ENCODE peak calls at places on chromosomes 2 and 18, in six cellular contexts. One of them, this sample, is unnamed.

GRCh38 chr2:151771599-151772358 is 37.5 kb upstream of the NEB start:
- DNase-seq in GM06990: peak; percentile 75
- DNase-seq in SJSA1: no peak
- DNase-seq in IMR-90: peak; percentile 94
- DNase-seq in ovary: no peak
- DNase-seq in Peyer's patch: peak; percentile 83
- DNase-seq in this sample: no peak

GRCh38 chr2:226514895-226515294 is 284.7 kb downstream of the IRS1 start:
- DNase-seq in GM06990: no peak
- DNase-seq in SJSA1: peak; percentile 57
- DNase-seq in IMR-90: peak; percentile 40
- DNase-seq in ovary: no peak
- DNase-seq in Peyer's patch: no peak
- DNase-seq in this sample: no peak

GRCh38 chr2:161418715-161419337 is 2.7 kb downstream of the TBR1 start:
- DNase-seq in GM06990: peak; percentile 33
- DNase-seq in SJSA1: no peak
- DNase-seq in IMR-90: peak; percentile 10
- DNase-seq in ovary: no peak
- DNase-seq in Peyer's patch: no peak
- DNase-seq in this sample: peak; percentile 82

GRCh38 chr2:68920481-68921170 is 32.1 kb downstream of the GKN2 start:
- DNase-seq in GM06990: no peak
- DNase-seq in SJSA1: no peak
- DNase-seq in IMR-90: no peak
- DNase-seq in ovary: no peak
- DNase-seq in Peyer's patch: no peak
- DNase-seq in this sample: no peak

GRCh38 chr2:211724933-211725332 is 813.7 kb downstream of the ERBB4 start:
- DNase-seq in GM06990: no peak
- DNase-seq in SJSA1: no peak
- DNase-seq in IMR-90: no peak
- DNase-seq in ovary: no peak
- DNase-seq in Peyer's patch: no peak
- DNase-seq in this sample: no peak

GRCh38 chr2:194301946-194302345 is 1355.1 kb upstream of the SLC39A10 start:
- DNase-seq in GM06990: no peak
- DNase-seq in SJSA1: no peak
- DNase-seq in IMR-90: no peak
- DNase-seq in ovary: no peak
- DNase-seq in Peyer's patch: no peak
- DNase-seq in this sample: no peak

GRCh38 chr2:222518570-222519381 is 94.4 kb downstream of the SGPP2 start:
- DNase-seq in GM06990: no peak
- DNase-seq in SJSA1: no peak
- DNase-seq in IMR-90: no peak
- DNase-seq in ovary: no peak
- DNase-seq in Peyer's patch: no peak
- DNase-seq in this sample: peak; percentile 26

GRCh38 chr2:84959494-84960156 is 11.3 kb upstream of the KCMF1 start:
- DNase-seq in GM06990: no peak
- DNase-seq in SJSA1: peak; percentile 88
- DNase-seq in IMR-90: peak; percentile 64
- DNase-seq in ovary: no peak
- DNase-seq in Peyer's patch: no peak
- DNase-seq in this sample: peak; percentile 55

GRCh38 chr2:195543063-195543462 is 114.0 kb upstream of the SLC39A10 start:
- DNase-seq in GM06990: no peak
- DNase-seq in SJSA1: no peak
- DNase-seq in IMR-90: no peak
- DNase-seq in ovary: no peak
- DNase-seq in Peyer's patch: no peak
- DNase-seq in this sample: no peak

GRCh38 chr2:189249171-189249570 is 69.6 kb upstream of the COL5A2 start:
- DNase-seq in GM06990: no peak
- DNase-seq in SJSA1: no peak
- DNase-seq in IMR-90: peak; percentile 85
- DNase-seq in ovary: no peak
- DNase-seq in Peyer's patch: no peak
- DNase-seq in this sample: no peak

GRCh38 chr2:156182132-156182531 is 150.4 kb downstream of the NR4A2 start:
- DNase-seq in GM06990: no peak
- DNase-seq in SJSA1: no peak
- DNase-seq in IMR-90: no peak
- DNase-seq in ovary: no peak
- DNase-seq in Peyer's patch: no peak
- DNase-seq in this sample: no peak
- H3K4me3 ChIP-seq in GM06990: no peak overlapping the region
- H3K4me3 ChIP-seq in SJSA1: no peak overlapping the region
- H3K4me3 ChIP-seq in IMR-90: no peak overlapping the region
- H3K4me3 ChIP-seq in ovary: no peak overlapping the region
- H3K4me3 ChIP-seq in Peyer's patch: no peak overlapping the region
- H3K4me3 ChIP-seq in this sample: no peak overlapping the region

GRCh38 chr2:132754392-132754791 is 84.4 kb upstream of the LYPD1 start:
- DNase-seq in GM06990: no peak
- DNase-seq in SJSA1: no peak
- DNase-seq in IMR-90: no peak
- DNase-seq in ovary: no peak
- DNase-seq in Peyer's patch: no peak
- DNase-seq in this sample: no peak
- H3K27me3 ChIP-seq in GM06990: no peaks in the 10 kb centered on the region
- H3K27me3 ChIP-seq in SJSA1: no peaks in the 10 kb centered on the region
- H3K27me3 ChIP-seq in IMR-90: no peaks in the 10 kb centered on the region
- H3K27me3 ChIP-seq in ovary: no peaks in the 10 kb centered on the region
- H3K27me3 ChIP-seq in Peyer's patch: no peaks in the 10 kb centered on the region
- H3K27me3 ChIP-seq in this sample: no peaks in the 10 kb centered on the region

GRCh38 chr2:231643494-231643888 is 50.8 kb downstream of the TEX44 start:
- DNase-seq in GM06990: no peak
- DNase-seq in SJSA1: no peak
- DNase-seq in IMR-90: no peak
- DNase-seq in ovary: no peak
- DNase-seq in Peyer's patch: no peak
- DNase-seq in this sample: no peak

GRCh38 chr2:231640646-231641111 is 48.0 kb downstream of the TEX44 start:
- DNase-seq in GM06990: no peak
- DNase-seq in SJSA1: no peak
- DNase-seq in IMR-90: no peak
- DNase-seq in ovary: no peak
- DNase-seq in Peyer's patch: no peak
- DNase-seq in this sample: peak; percentile 31

GRCh38 chr2:231644426-231644825 is 51.8 kb downstream of the TEX44 start:
- DNase-seq in GM06990: no peak
- DNase-seq in SJSA1: no peak
- DNase-seq in IMR-90: no peak
- DNase-seq in ovary: no peak
- DNase-seq in Peyer's patch: no peak
- DNase-seq in this sample: peak; percentile 43

GRCh38 chr2:231640229-231640628 is 47.6 kb downstream of the TEX44 start:
- DNase-seq in GM06990: no peak
- DNase-seq in SJSA1: peak; percentile 74
- DNase-seq in IMR-90: no peak
- DNase-seq in ovary: no peak
- DNase-seq in Peyer's patch: no peak
- DNase-seq in this sample: no peak

DNA sequence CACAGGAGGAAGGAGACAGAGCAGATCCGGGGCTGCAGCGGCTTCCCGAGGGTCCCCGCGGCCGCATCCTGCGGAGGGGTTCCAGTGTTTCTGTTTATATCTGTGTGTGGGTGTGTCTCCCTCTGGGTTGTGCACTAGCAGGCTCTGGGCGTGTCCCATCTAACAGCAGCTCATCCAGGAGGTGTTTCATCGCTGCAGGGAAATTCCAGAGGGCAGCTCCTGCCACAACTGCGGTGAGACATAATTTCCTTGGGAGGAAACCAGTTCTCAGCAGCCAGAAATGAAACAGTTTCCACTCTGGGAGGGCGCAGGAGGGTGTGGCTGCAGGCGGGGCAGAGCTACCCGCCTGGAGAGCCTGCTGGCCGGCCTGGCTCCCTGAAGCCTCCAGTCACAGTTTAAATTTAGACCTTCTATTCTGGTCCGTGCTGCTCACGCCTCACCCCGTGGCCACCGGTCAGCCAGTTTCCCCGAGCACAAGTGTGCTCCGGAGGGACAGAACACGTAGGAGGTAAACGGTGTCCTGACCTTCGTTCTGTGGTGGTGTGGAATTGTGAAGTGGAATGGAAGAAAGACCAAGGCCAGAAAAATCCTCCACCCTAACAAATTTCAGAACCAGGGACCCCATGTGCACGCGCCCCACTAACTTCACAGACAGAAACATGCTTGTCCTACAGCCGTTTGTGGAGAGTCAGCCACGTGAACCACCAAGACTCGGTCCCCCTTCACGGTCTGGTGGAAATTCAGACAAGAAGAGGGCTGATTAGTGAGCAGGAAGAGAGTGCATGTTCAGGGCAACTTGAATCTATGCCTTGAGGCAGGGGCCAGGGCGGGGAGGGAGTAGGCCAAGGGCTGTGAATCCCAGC is 50.2 kb downstream of the TEX44 start:
- DNase-seq in GM06990: peak; percentile 62
- DNase-seq in SJSA1: peak; percentile 97
- DNase-seq in IMR-90: peak; percentile 94
- DNase-seq in ovary: peak; percentile 75
- DNase-seq in Peyer's patch: peak; percentile 33
- DNase-seq in this sample: peak; percentile 68
- H3K4me3 ChIP-seq in GM06990: peak overlapping the region; percentile 52
- H3K4me3 ChIP-seq in SJSA1: no peak overlapping the region
- H3K4me3 ChIP-seq in IMR-90: no peak overlapping the region
- H3K4me3 ChIP-seq in ovary: peak overlapping the region; percentile 14
- H3K4me3 ChIP-seq in Peyer's patch: peak overlapping the region; percentile 3
- H3K4me3 ChIP-seq in this sample: no peak overlapping the region

GRCh38 chr2:70833246-70833645 is 2.4 kb downstream of the CD207 start:
- DNase-seq in GM06990: no peak
- DNase-seq in SJSA1: no peak
- DNase-seq in IMR-90: no peak
- DNase-seq in ovary: no peak
- DNase-seq in Peyer's patch: no peak
- DNase-seq in this sample: no peak

GRCh38 chr2:70834881-70835280 is 735 bp downstream of the CD207 start:
- DNase-seq in GM06990: no peak
- DNase-seq in SJSA1: no peak
- DNase-seq in IMR-90: no peak
- DNase-seq in ovary: no peak
- DNase-seq in Peyer's patch: no peak
- DNase-seq in this sample: no peak

GRCh38 chr2:70835643-70836042 is at the start of gene CD207:
- DNase-seq in GM06990: no peak
- DNase-seq in SJSA1: no peak
- DNase-seq in IMR-90: no peak
- DNase-seq in ovary: no peak
- DNase-seq in Peyer's patch: no peak
- DNase-seq in this sample: no peak

GRCh38 chr2:70831861-70832260 is 3.8 kb downstream of the CD207 start:
- DNase-seq in GM06990: no peak
- DNase-seq in SJSA1: no peak
- DNase-seq in IMR-90: no peak
- DNase-seq in ovary: no peak
- DNase-seq in Peyer's patch: no peak
- DNase-seq in this sample: no peak

GRCh38 chr2:70834106-70834505 is 1.5 kb downstream of the CD207 start:
- DNase-seq in GM06990: no peak
- DNase-seq in SJSA1: no peak
- DNase-seq in IMR-90: no peak
- DNase-seq in ovary: no peak
- DNase-seq in Peyer's patch: no peak
- DNase-seq in this sample: no peak
- H3K27me3 ChIP-seq in GM06990: peaks cover 2% of the 10 kb centered on the region
- H3K27me3 ChIP-seq in SJSA1: no peaks in the 10 kb centered on the region
- H3K27me3 ChIP-seq in IMR-90: peaks cover 12% of the 10 kb centered on the region
- H3K27me3 ChIP-seq in ovary: no peaks in the 10 kb centered on the region
- H3K27me3 ChIP-seq in Peyer's patch: no peaks in the 10 kb centered on the region
- H3K27me3 ChIP-seq in this sample: peaks cover 2% of the 10 kb centered on the region

GRCh38 chr18:79400591-79401381 is 5.1 kb downstream of the NFATC1 start:
- DNase-seq in GM06990: no peak
- DNase-seq in SJSA1: no peak
- DNase-seq in IMR-90: no peak
- DNase-seq in ovary: no peak
- DNase-seq in Peyer's patch: peak; percentile 65
- DNase-seq in this sample: peak; percentile 96
- H3K4me3 ChIP-seq in GM06990: peak overlapping the region; percentile 54
- H3K4me3 ChIP-seq in SJSA1: peak overlapping the region; percentile 52
- H3K4me3 ChIP-seq in IMR-90: peak overlapping the region; percentile 86
- H3K4me3 ChIP-seq in ovary: peak overlapping the region; percentile 84
- H3K4me3 ChIP-seq in Peyer's patch: peak overlapping the region; percentile 97
- H3K4me3 ChIP-seq in this sample: peak overlapping the region; percentile 68

GRCh38 chr2:216696751-216697560 is 1.6 kb upstream of the IGFBP5 start:
- DNase-seq in GM06990: no peak
- DNase-seq in SJSA1: peak; percentile 31
- DNase-seq in IMR-90: peak; percentile 71
- DNase-seq in ovary: peak; percentile 20
- DNase-seq in Peyer's patch: no peak
- DNase-seq in this sample: no peak

GRCh38 chr2:216698291-216698690 is 2.9 kb upstream of the IGFBP5 start:
- DNase-seq in GM06990: no peak
- DNase-seq in SJSA1: no peak
- DNase-seq in IMR-90: no peak
- DNase-seq in ovary: no peak
- DNase-seq in Peyer's patch: no peak
- DNase-seq in this sample: no peak

GRCh38 chr2:216694826-216695217 is 527 bp downstream of the IGFBP5 start:
- DNase-seq in GM06990: no peak
- DNase-seq in SJSA1: no peak
- DNase-seq in IMR-90: no peak
- DNase-seq in ovary: no peak
- DNase-seq in Peyer's patch: no peak
- DNase-seq in this sample: no peak

GRCh38 chr2:216695401-216695821 is at the start of gene IGFBP5:
- DNase-seq in GM06990: no peak
- DNase-seq in SJSA1: no peak
- DNase-seq in IMR-90: peak; percentile 94
- DNase-seq in ovary: peak; percentile 98
- DNase-seq in Peyer's patch: peak; percentile 36
- DNase-seq in this sample: peak; percentile 79

DNA sequence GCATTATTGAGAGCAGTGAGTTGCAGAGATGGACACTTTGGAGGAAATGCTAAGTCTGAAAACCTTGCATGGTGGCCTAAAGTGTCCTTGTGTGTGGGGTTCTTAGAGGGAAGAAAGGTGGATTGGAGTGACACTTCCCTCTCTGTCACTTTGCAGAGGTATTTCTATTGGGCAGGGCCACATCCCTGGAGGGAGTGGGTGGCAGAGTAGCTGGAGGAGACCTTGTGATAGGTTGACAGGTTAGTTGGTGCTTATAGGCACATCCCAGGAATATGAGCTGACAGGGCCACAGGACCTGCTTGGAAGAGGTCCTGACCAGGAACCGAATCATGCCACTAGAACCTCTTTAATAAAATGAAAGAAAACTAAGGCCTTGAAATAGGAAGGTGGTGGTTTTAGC is 972 bp upstream of the IGFBP5 start:
- DNase-seq in GM06990: no peak
- DNase-seq in SJSA1: peak; percentile 16
- DNase-seq in IMR-90: no peak
- DNase-seq in ovary: peak; percentile 21
- DNase-seq in Peyer's patch: no peak
- DNase-seq in this sample: no peak
- H3K27me3 ChIP-seq in GM06990: peaks cover 3% of the 10 kb centered on the region
- H3K27me3 ChIP-seq in SJSA1: peaks cover 26% of the 10 kb centered on the region
- H3K27me3 ChIP-seq in IMR-90: no peaks in the 10 kb centered on the region
- H3K27me3 ChIP-seq in ovary: no peaks in the 10 kb centered on the region
- H3K27me3 ChIP-seq in Peyer's patch: peaks cover 21% of the 10 kb centered on the region
- H3K27me3 ChIP-seq in this sample: peaks cover 35% of the 10 kb centered on the region